ENCODE peak calls at places on chromosomes 7 and 10, in nine cellular contexts. I, B, Y, H, W, D, J, S and R are unnamed samples.
A peak's percentile ranks its signal among the peaks of the same experiment; 100 is the strongest.

GRCh38 chr10:103605359-103606156 is 112.1 kb downstream of the NEURL1 start:
- DNase-seq in W (no peak), J (peak; percentile 80), H (peak; percentile 63), D (peak; percentile 74), Y (no peak), S (no peak), B (no peak), I (peak; percentile 78), R (peak; percentile 86)

GRCh38 chr10:48473704-48474103 is 131.2 kb downstream of the ARHGAP22 start:
- DNase-seq in D (no peak), Y (peak; percentile 36), H (no peak), I (no peak), J (peak; percentile 42), W (no peak), B (no peak), S (no peak), R (no peak)

GRCh38 chr7:130024390-130024789 is 26.8 kb downstream of the ZC3HC1 start:
- DNase-seq in S (no peak), I (no peak), Y (no peak), W (no peak), J (no peak), D (no peak), H (no peak), B (no peak), R (no peak)

GRCh38 chr7:129613016-129613337 is 1.5 kb downstream of the NRF1 start:
- DNase-seq in B (no peak), S (no peak), D (no peak), J (no peak), I (no peak), H (no peak), Y (no peak), W (no peak), R (no peak)

GRCh38 chr10:82643076-82643475 is 768.1 kb downstream of the NRG3 start:
- DNase-seq in B (no peak), H (no peak), Y (no peak), D (no peak), W (no peak), S (no peak), J (no peak), I (no peak), R (no peak)

GRCh38 chr10:73910764-73911552 is at the start of gene PLAU:
- DNase-seq in Y (peak; percentile 55), B (no peak), H (peak; percentile 40), J (no peak), D (no peak), S (peak; percentile 87), W (no peak), I (no peak), R (no peak)

GRCh38 chr10:75971402-75972211 is 540.2 kb downstream of the LRMDA start:
- DNase-seq in B (no peak), H (no peak), J (no peak), S (no peak), W (no peak), D (no peak), Y (no peak), I (peak; percentile 64), R (no peak)

GRCh38 chr7:73307436-73307835 is 1.2 kb downstream of the NSUN5 start:
- DNase-seq in S (no peak), H (no peak), W (no peak), I (no peak), J (no peak), B (no peak), D (no peak), Y (peak; percentile 40), R (no peak)

GRCh38 chr10:96660297-96660696 is 60.0 kb downstream of the PIK3AP1 start:
- DNase-seq in I (no peak), S (no peak), B (no peak), D (no peak), Y (no peak), J (no peak), H (no peak), W (no peak), R (no peak)

GRCh38 chr7:105388373-105389089 is at the start of gene SRPK2:
- DNase-seq in H (peak; percentile 82), D (peak; percentile 78), Y (peak; percentile 87), J (peak; percentile 80), S (peak; percentile 91), I (peak; percentile 68), W (no peak), B (no peak), R (peak; percentile 75)

GRCh38 chr10:133049639-133050038 is 38.1 kb upstream of the ADGRA1 start:
- DNase-seq in W (no peak), I (no peak), D (no peak), H (no peak), B (no peak), S (no peak), Y (no peak), J (no peak), R (no peak)

GRCh38 chr10:127963136-127963535 is 56.2 kb downstream of the PTPRE start:
- DNase-seq in H (no peak), S (no peak), J (no peak), W (no peak), I (no peak), Y (no peak), D (no peak), B (no peak), R (no peak)

GRCh38 chr7:148684289-148684688 is 14.4 kb upstream of the CUL1 start:
- DNase-seq in H (no peak), I (no peak), S (no peak), B (no peak), W (no peak), Y (no peak), D (no peak), J (no peak), R (no peak)

GRCh38 chr10:132934953-132935352 is 7.4 kb downstream of the CFAP46 start:
- DNase-seq in H (peak; percentile 3), Y (no peak), B (no peak), J (no peak), S (no peak), W (no peak), D (no peak), I (no peak), R (no peak)

GRCh38 chr7:142300689-142301088 is 42.8 kb upstream of the PRSS58 start:
- DNase-seq in I (no peak), B (no peak), S (no peak), W (no peak), J (no peak), H (no peak), D (no peak), Y (no peak), R (no peak)

GRCh38 chr10:34313353-34313752 is 501.7 kb downstream of the PARD3 start:
- DNase-seq in J (no peak), D (no peak), I (no peak), H (no peak), W (no peak), S (no peak), Y (no peak), B (no peak), R (no peak)

GRCh38 chr10:44293842-44294241 is 91.1 kb downstream of the CXCL12 start:
- DNase-seq in H (peak; percentile 47), W (no peak), Y (no peak), J (no peak), D (no peak), S (no peak), B (no peak), I (peak; percentile 78), R (no peak)

GRCh38 chr10:34655286-34656170 is 159.6 kb downstream of the PARD3 start:
- DNase-seq in W (no peak), Y (no peak), J (peak; percentile 73), D (peak; percentile 30), B (no peak), S (no peak), H (no peak), I (peak; percentile 38), R (no peak)

GRCh38 chr10:43000651-43001426 is 76.0 kb upstream of the RET start:
- DNase-seq in H (no peak), I (no peak), S (peak; percentile 29), W (no peak), J (no peak), D (no peak), B (no peak), Y (peak; percentile 38), R (no peak)

GRCh38 chr7:51017576-51018535 is 235.2 kb upstream of the GRB10 start:
- DNase-seq in Y (peak; percentile 24), H (no peak), I (no peak), D (no peak), B (no peak), W (no peak), S (no peak), J (no peak), R (peak; percentile 63)

GRCh38 chr7:151254316-151254715 is 5.8 kb upstream of the SMARCD3 start:
- DNase-seq in Y (no peak), D (no peak), B (no peak), I (no peak), H (no peak), J (no peak), S (peak; percentile 54), W (no peak), R (peak; percentile 38)

GRCh38 chr7:5519515-5519928 is 95.9 kb upstream of the TNRC18 start:
- DNase-seq in D (no peak), J (no peak), H (no peak), S (no peak), B (no peak), Y (no peak), W (no peak), I (no peak), R (no peak)

GRCh38 chr10:91352760-91353159 is 57.4 kb upstream of the HECTD2 start:
- DNase-seq in I (no peak), J (no peak), D (no peak), H (no peak), Y (no peak), W (no peak), B (no peak), S (no peak), R (no peak)
- H3K27ac ChIP-seq in I (no peak overlapping the region), J (no peak overlapping the region), D (no peak overlapping the region), H (no peak overlapping the region), Y (no peak overlapping the region), W (no peak overlapping the region), B (no peak overlapping the region), S (no peak overlapping the region), R (no peak overlapping the region)

GRCh38 chr7:24283559-24283899 is 461 bp upstream of the NPY start:
- DNase-seq in D (no peak), H (no peak), B (no peak), I (no peak), W (no peak), S (no peak), J (no peak), Y (no peak), R (no peak)
- H3K4me3 ChIP-seq in D (peak overlapping the region; percentile 38), H (no peak overlapping the region), B (no peak overlapping the region), I (no peak overlapping the region), W (no peak overlapping the region), S (no peak overlapping the region), J (no peak overlapping the region), Y (no peak overlapping the region), R (peak overlapping the region; percentile 20)

GRCh38 chr10:131205556-131205955 is 106.0 kb downstream of the TCERG1L start:
- DNase-seq in I (peak; percentile 4), J (peak; percentile 18), W (no peak), Y (no peak), S (no peak), B (no peak), H (peak; percentile 3), D (no peak), R (peak; percentile 62)
- TF ChIP-seq POLR2A in I (no peak), J (no peak), W (no peak), Y (no peak), S (no peak), B (no peak), H (no peak), D (no peak), R (no peak)

DNA sequence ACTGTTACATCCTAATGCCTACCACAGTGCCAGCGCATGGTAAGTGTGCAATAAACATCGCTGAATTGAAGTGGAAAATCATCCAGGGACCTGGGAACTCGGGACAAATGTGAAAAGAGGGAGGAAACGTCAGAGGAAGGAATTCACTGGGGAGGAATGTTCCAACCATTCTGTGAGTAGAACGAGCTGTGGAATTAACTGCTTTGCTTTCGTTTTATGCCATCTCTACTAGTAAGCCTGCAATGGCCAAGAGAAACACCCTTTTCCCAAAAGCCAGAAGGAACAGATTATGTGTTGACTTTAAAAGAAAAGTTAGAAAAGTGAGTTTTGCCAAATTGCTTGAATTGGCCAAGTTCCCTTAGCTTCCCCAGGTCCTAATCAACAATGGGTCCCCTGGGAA is 1044.9 kb downstream of the TYW1 start:
- DNase-seq in D (no peak), H (no peak), I (no peak), W (no peak), Y (no peak), S (no peak), J (no peak), B (no peak), R (no peak)
- H3K27ac ChIP-seq in D (peak overlapping the region; percentile 85), H (no peak overlapping the region), I (no peak overlapping the region), W (no peak overlapping the region), Y (no peak overlapping the region), S (no peak overlapping the region), J (no peak overlapping the region), B (no peak overlapping the region), R (no peak overlapping the region)